ENCODE peak calls at places on chromosomes 11 and 22, in five cellular contexts. R is HCT116; J is type B pancreatic cell; M is stimulated activated CD4-positive, alpha-beta T cell treated with anti-CD3 and anti-CD28 coated beads, Interleukin-1b, Interleukin-23, amount 100 ng/mL, for 24 hours; N is heart left ventricle. B is an unnamed sample.
A peak's percentile ranks its signal among the peaks of the same experiment; 100 is the strongest.

GRCh38 chr11:61429346-61429690 is 457 bp downstream of the CPSF7 start:
- DNase-seq in J (peak; percentile 83), M (peak; percentile 34), N (peak; percentile 73), R (peak; percentile 15), B (no peak)

GRCh38 chr11:128779036-128779435 is 85.2 kb downstream of the FLI1 start:
- DNase-seq in R (no peak), M (no peak), N (no peak), J (no peak), B (no peak)

GRCh38 chr22:44620129-44620840 is 81.7 kb upstream of the PRR5 start:
- DNase-seq in J (peak; percentile 81), N (peak; percentile 78), M (peak; percentile 14), R (no peak), B (no peak)

GRCh38 chr11:75349540-75350116 is 1.8 kb downstream of the ARRB1 start:
- DNase-seq in R (no peak), N (no peak), M (no peak), J (no peak), B (no peak)

GRCh38 chr11:67563354-67564114 is 20.1 kb upstream of the GSTP1 start:
- DNase-seq in R (peak; percentile 76), M (no peak), J (no peak), N (peak; percentile 75), B (peak; percentile 32)

GRCh38 chr22:47407626-47408025 is 645.2 kb downstream of the TBC1D22A start:
- DNase-seq in M (no peak), N (no peak), R (no peak), J (no peak), B (no peak)

GRCh38 chr11:83508804-83509203 is 222.6 kb upstream of the CCDC90B start:
- DNase-seq in J (no peak), R (no peak), N (no peak), M (no peak), B (no peak)

GRCh38 chr11:85974126-85974525 is 94.8 kb downstream of the PICALM start:
- DNase-seq in M (no peak), N (no peak), J (no peak), R (no peak), B (no peak)

GRCh38 chr22:24137595-24137994 is 43.7 kb upstream of the SUSD2 start:
- DNase-seq in J (no peak), R (no peak), M (no peak), N (no peak), B (peak; percentile 61)

GRCh38 chr11:113675565-113675964 is 30.5 kb downstream of the TMPRSS5 start:
- DNase-seq in J (no peak), N (no peak), M (no peak), R (no peak), B (no peak)

GRCh38 chr11:73415854-73416615 is 39.8 kb downstream of the RELT start:
- DNase-seq in J (no peak), R (no peak), M (no peak), N (no peak), B (no peak)

GRCh38 chr22:49903322-49904039 is 14.8 kb downstream of the ALG12 start:
- DNase-seq in R (no peak), J (no peak), N (no peak), M (no peak), B (no peak)

GRCh38 chr11:13772223-13773046 is 104.0 kb downstream of the FAR1 start:
- DNase-seq in M (no peak), J (no peak), R (peak; percentile 67), N (no peak), B (peak; percentile 80)

GRCh38 chr11:130112071-130112830 is 42.6 kb downstream of the APLP2 start:
- DNase-seq in N (no peak), R (no peak), M (no peak), J (no peak), B (no peak)